ENCODE peak calls at places on chromosomes 4 and X, in ten cellular contexts. One of them, this sample, is unnamed.

GRCh38 chrX:132411310-132411977 is 77.4 kb downstream of the MBNL3 start:
- DNase-seq in non-pigmented ciliary epithelial cell: no peak
- DNase-seq in activated naive CD4-positive, alpha-beta T cell treated with anti-CD3 and anti-CD28 coated beads for 36 hours: no peak
- DNase-seq in T follicular helper cell: no peak
- DNase-seq in activated T-helper 2 cell treated with anti-CD3 and anti-CD28 coated beads, Interferon-gamma antibody, Interleukin-2, Interleukin-4, amounts not matched to agents 10 μg/mL and 5 μg/mL and 100 μg/mL, durations not matched to agents 14 hours and 24 hours and 36 hours: no peak
- DNase-seq in NCI-H1105 treated with DMSO at 0.1 percent for 48 hours: no peak
- DNase-seq in stimulated activated CD8-positive, alpha-beta memory T cell treated with anti-CD3 and anti-CD28 coated beads, Interleukin-15, amount 100 ng/mL, for 4 hours: no peak
- DNase-seq in stimulated activated CD4-positive, alpha-beta T cell treated with anti-CD3 and anti-CD28 coated beads, Interleukin-4, amount 100 ng/mL, for 24 hours: no peak
- DNase-seq in mucosa of descending colon: no peak
- DNase-seq in activated T-cell treated with anti-CD3 and anti-CD28 coated beads for 24 hours: no peak
- DNase-seq in this sample: no peak

GRCh38 chr4:1417522-1418390 is 11.5 kb upstream of the NKX1-1 start:
- DNase-seq in non-pigmented ciliary epithelial cell: no peak
- DNase-seq in activated naive CD4-positive, alpha-beta T cell treated with anti-CD3 and anti-CD28 coated beads for 36 hours: no peak
- DNase-seq in T follicular helper cell: no peak
- DNase-seq in activated T-helper 2 cell treated with anti-CD3 and anti-CD28 coated beads, Interferon-gamma antibody, Interleukin-2, Interleukin-4, amounts not matched to agents 10 μg/mL and 5 μg/mL and 100 μg/mL, durations not matched to agents 14 hours and 24 hours and 36 hours: no peak
- DNase-seq in NCI-H1105 treated with DMSO at 0.1 percent for 48 hours: no peak
- DNase-seq in stimulated activated CD8-positive, alpha-beta memory T cell treated with anti-CD3 and anti-CD28 coated beads, Interleukin-15, amount 100 ng/mL, for 4 hours: no peak
- DNase-seq in stimulated activated CD4-positive, alpha-beta T cell treated with anti-CD3 and anti-CD28 coated beads, Interleukin-4, amount 100 ng/mL, for 24 hours: peak; percentile 2
- DNase-seq in mucosa of descending colon: no peak
- DNase-seq in activated T-cell treated with anti-CD3 and anti-CD28 coated beads for 24 hours: no peak
- DNase-seq in this sample: no peak

GRCh38 chrX:110167952-110168451 is 149.9 kb downstream of the AMMECR1 start:
- DNase-seq in non-pigmented ciliary epithelial cell: no peak
- DNase-seq in activated naive CD4-positive, alpha-beta T cell treated with anti-CD3 and anti-CD28 coated beads for 36 hours: peak; percentile 60
- DNase-seq in T follicular helper cell: peak; percentile 30
- DNase-seq in activated T-helper 2 cell treated with anti-CD3 and anti-CD28 coated beads, Interferon-gamma antibody, Interleukin-2, Interleukin-4, amounts not matched to agents 10 μg/mL and 5 μg/mL and 100 μg/mL, durations not matched to agents 14 hours and 24 hours and 36 hours: peak; percentile 11
- DNase-seq in NCI-H1105 treated with DMSO at 0.1 percent for 48 hours: no peak
- DNase-seq in stimulated activated CD8-positive, alpha-beta memory T cell treated with anti-CD3 and anti-CD28 coated beads, Interleukin-15, amount 100 ng/mL, for 4 hours: peak; percentile 16
- DNase-seq in stimulated activated CD4-positive, alpha-beta T cell treated with anti-CD3 and anti-CD28 coated beads, Interleukin-4, amount 100 ng/mL, for 24 hours: peak; percentile 44
- DNase-seq in mucosa of descending colon: peak; percentile 12
- DNase-seq in activated T-cell treated with anti-CD3 and anti-CD28 coated beads for 24 hours: peak; percentile 15
- DNase-seq in this sample: peak; percentile 28

GRCh38 chrX:101078716-101079115 is at the start of gene TMEM35A:
- DNase-seq in non-pigmented ciliary epithelial cell: no peak
- DNase-seq in activated naive CD4-positive, alpha-beta T cell treated with anti-CD3 and anti-CD28 coated beads for 36 hours: no peak
- DNase-seq in T follicular helper cell: no peak
- DNase-seq in activated T-helper 2 cell treated with anti-CD3 and anti-CD28 coated beads, Interferon-gamma antibody, Interleukin-2, Interleukin-4, amounts not matched to agents 10 μg/mL and 5 μg/mL and 100 μg/mL, durations not matched to agents 14 hours and 24 hours and 36 hours: no peak
- DNase-seq in NCI-H1105 treated with DMSO at 0.1 percent for 48 hours: peak; percentile 21
- DNase-seq in stimulated activated CD8-positive, alpha-beta memory T cell treated with anti-CD3 and anti-CD28 coated beads, Interleukin-15, amount 100 ng/mL, for 4 hours: no peak
- DNase-seq in stimulated activated CD4-positive, alpha-beta T cell treated with anti-CD3 and anti-CD28 coated beads, Interleukin-4, amount 100 ng/mL, for 24 hours: no peak
- DNase-seq in mucosa of descending colon: peak; percentile 16
- DNase-seq in activated T-cell treated with anti-CD3 and anti-CD28 coated beads for 24 hours: no peak
- DNase-seq in this sample: no peak

GRCh38 chrX:283115-283845 is 2.1 kb downstream of the PLCXD1 start:
- DNase-seq in non-pigmented ciliary epithelial cell: peak; percentile 44
- DNase-seq in activated naive CD4-positive, alpha-beta T cell treated with anti-CD3 and anti-CD28 coated beads for 36 hours: peak; percentile 96
- DNase-seq in T follicular helper cell: peak; percentile 84
- DNase-seq in activated T-helper 2 cell treated with anti-CD3 and anti-CD28 coated beads, Interferon-gamma antibody, Interleukin-2, Interleukin-4, amounts not matched to agents 10 μg/mL and 5 μg/mL and 100 μg/mL, durations not matched to agents 14 hours and 24 hours and 36 hours: peak; percentile 87
- DNase-seq in NCI-H1105 treated with DMSO at 0.1 percent for 48 hours: no peak
- DNase-seq in stimulated activated CD8-positive, alpha-beta memory T cell treated with anti-CD3 and anti-CD28 coated beads, Interleukin-15, amount 100 ng/mL, for 4 hours: peak; percentile 78
- DNase-seq in stimulated activated CD4-positive, alpha-beta T cell treated with anti-CD3 and anti-CD28 coated beads, Interleukin-4, amount 100 ng/mL, for 24 hours: peak; percentile 93
- DNase-seq in mucosa of descending colon: peak; percentile 96
- DNase-seq in activated T-cell treated with anti-CD3 and anti-CD28 coated beads for 24 hours: peak; percentile 90
- DNase-seq in this sample: peak; percentile 86

GRCh38 chr4:27397886-27398285 is 537.2 kb downstream of the STIM2 start:
- DNase-seq in non-pigmented ciliary epithelial cell: peak; percentile 87
- DNase-seq in activated naive CD4-positive, alpha-beta T cell treated with anti-CD3 and anti-CD28 coated beads for 36 hours: no peak
- DNase-seq in T follicular helper cell: no peak
- DNase-seq in activated T-helper 2 cell treated with anti-CD3 and anti-CD28 coated beads, Interferon-gamma antibody, Interleukin-2, Interleukin-4, amounts not matched to agents 10 μg/mL and 5 μg/mL and 100 μg/mL, durations not matched to agents 14 hours and 24 hours and 36 hours: no peak
- DNase-seq in NCI-H1105 treated with DMSO at 0.1 percent for 48 hours: no peak
- DNase-seq in stimulated activated CD8-positive, alpha-beta memory T cell treated with anti-CD3 and anti-CD28 coated beads, Interleukin-15, amount 100 ng/mL, for 4 hours: no peak
- DNase-seq in stimulated activated CD4-positive, alpha-beta T cell treated with anti-CD3 and anti-CD28 coated beads, Interleukin-4, amount 100 ng/mL, for 24 hours: no peak
- DNase-seq in mucosa of descending colon: no peak
- DNase-seq in activated T-cell treated with anti-CD3 and anti-CD28 coated beads for 24 hours: no peak
- DNase-seq in this sample: no peak

GRCh38 chr4:5162909-5163508 is 111.7 kb downstream of the STK32B start:
- DNase-seq in non-pigmented ciliary epithelial cell: no peak
- DNase-seq in activated naive CD4-positive, alpha-beta T cell treated with anti-CD3 and anti-CD28 coated beads for 36 hours: no peak
- DNase-seq in T follicular helper cell: no peak
- DNase-seq in activated T-helper 2 cell treated with anti-CD3 and anti-CD28 coated beads, Interferon-gamma antibody, Interleukin-2, Interleukin-4, amounts not matched to agents 10 μg/mL and 5 μg/mL and 100 μg/mL, durations not matched to agents 14 hours and 24 hours and 36 hours: no peak
- DNase-seq in NCI-H1105 treated with DMSO at 0.1 percent for 48 hours: no peak
- DNase-seq in stimulated activated CD8-positive, alpha-beta memory T cell treated with anti-CD3 and anti-CD28 coated beads, Interleukin-15, amount 100 ng/mL, for 4 hours: no peak
- DNase-seq in stimulated activated CD4-positive, alpha-beta T cell treated with anti-CD3 and anti-CD28 coated beads, Interleukin-4, amount 100 ng/mL, for 24 hours: no peak
- DNase-seq in mucosa of descending colon: no peak
- DNase-seq in activated T-cell treated with anti-CD3 and anti-CD28 coated beads for 24 hours: no peak
- DNase-seq in this sample: no peak

GRCh38 chr4:54556587-54556986 is 101.2 kb upstream of the KIT start:
- DNase-seq in non-pigmented ciliary epithelial cell: no peak
- DNase-seq in activated naive CD4-positive, alpha-beta T cell treated with anti-CD3 and anti-CD28 coated beads for 36 hours: no peak
- DNase-seq in T follicular helper cell: no peak
- DNase-seq in activated T-helper 2 cell treated with anti-CD3 and anti-CD28 coated beads, Interferon-gamma antibody, Interleukin-2, Interleukin-4, amounts not matched to agents 10 μg/mL and 5 μg/mL and 100 μg/mL, durations not matched to agents 14 hours and 24 hours and 36 hours: no peak
- DNase-seq in NCI-H1105 treated with DMSO at 0.1 percent for 48 hours: no peak
- DNase-seq in stimulated activated CD8-positive, alpha-beta memory T cell treated with anti-CD3 and anti-CD28 coated beads, Interleukin-15, amount 100 ng/mL, for 4 hours: no peak
- DNase-seq in stimulated activated CD4-positive, alpha-beta T cell treated with anti-CD3 and anti-CD28 coated beads, Interleukin-4, amount 100 ng/mL, for 24 hours: no peak
- DNase-seq in mucosa of descending colon: no peak
- DNase-seq in activated T-cell treated with anti-CD3 and anti-CD28 coated beads for 24 hours: no peak
- DNase-seq in this sample: no peak

GRCh38 chrX:110267874-110268273 is 50.0 kb downstream of the AMMECR1 start:
- DNase-seq in non-pigmented ciliary epithelial cell: no peak
- DNase-seq in activated naive CD4-positive, alpha-beta T cell treated with anti-CD3 and anti-CD28 coated beads for 36 hours: no peak
- DNase-seq in T follicular helper cell: no peak
- DNase-seq in activated T-helper 2 cell treated with anti-CD3 and anti-CD28 coated beads, Interferon-gamma antibody, Interleukin-2, Interleukin-4, amounts not matched to agents 10 μg/mL and 5 μg/mL and 100 μg/mL, durations not matched to agents 14 hours and 24 hours and 36 hours: no peak
- DNase-seq in NCI-H1105 treated with DMSO at 0.1 percent for 48 hours: no peak
- DNase-seq in stimulated activated CD8-positive, alpha-beta memory T cell treated with anti-CD3 and anti-CD28 coated beads, Interleukin-15, amount 100 ng/mL, for 4 hours: no peak
- DNase-seq in stimulated activated CD4-positive, alpha-beta T cell treated with anti-CD3 and anti-CD28 coated beads, Interleukin-4, amount 100 ng/mL, for 24 hours: no peak
- DNase-seq in mucosa of descending colon: no peak
- DNase-seq in activated T-cell treated with anti-CD3 and anti-CD28 coated beads for 24 hours: no peak
- DNase-seq in this sample: no peak

GRCh38 chr4:78692815-78693156 is 83.4 kb upstream of the BMP2K start:
- DNase-seq in non-pigmented ciliary epithelial cell: no peak
- DNase-seq in activated naive CD4-positive, alpha-beta T cell treated with anti-CD3 and anti-CD28 coated beads for 36 hours: no peak
- DNase-seq in T follicular helper cell: no peak
- DNase-seq in activated T-helper 2 cell treated with anti-CD3 and anti-CD28 coated beads, Interferon-gamma antibody, Interleukin-2, Interleukin-4, amounts not matched to agents 10 μg/mL and 5 μg/mL and 100 μg/mL, durations not matched to agents 14 hours and 24 hours and 36 hours: no peak
- DNase-seq in NCI-H1105 treated with DMSO at 0.1 percent for 48 hours: no peak
- DNase-seq in stimulated activated CD8-positive, alpha-beta memory T cell treated with anti-CD3 and anti-CD28 coated beads, Interleukin-15, amount 100 ng/mL, for 4 hours: no peak
- DNase-seq in stimulated activated CD4-positive, alpha-beta T cell treated with anti-CD3 and anti-CD28 coated beads, Interleukin-4, amount 100 ng/mL, for 24 hours: no peak
- DNase-seq in mucosa of descending colon: no peak
- DNase-seq in activated T-cell treated with anti-CD3 and anti-CD28 coated beads for 24 hours: no peak
- DNase-seq in this sample: no peak

GRCh38 chrX:638482-639131 is 8.0 kb downstream of the SHOX start:
- DNase-seq in non-pigmented ciliary epithelial cell: no peak
- DNase-seq in activated naive CD4-positive, alpha-beta T cell treated with anti-CD3 and anti-CD28 coated beads for 36 hours: no peak
- DNase-seq in T follicular helper cell: no peak
- DNase-seq in activated T-helper 2 cell treated with anti-CD3 and anti-CD28 coated beads, Interferon-gamma antibody, Interleukin-2, Interleukin-4, amounts not matched to agents 10 μg/mL and 5 μg/mL and 100 μg/mL, durations not matched to agents 14 hours and 24 hours and 36 hours: no peak
- DNase-seq in NCI-H1105 treated with DMSO at 0.1 percent for 48 hours: no peak
- DNase-seq in stimulated activated CD8-positive, alpha-beta memory T cell treated with anti-CD3 and anti-CD28 coated beads, Interleukin-15, amount 100 ng/mL, for 4 hours: no peak
- DNase-seq in stimulated activated CD4-positive, alpha-beta T cell treated with anti-CD3 and anti-CD28 coated beads, Interleukin-4, amount 100 ng/mL, for 24 hours: no peak
- DNase-seq in mucosa of descending colon: peak; percentile 47
- DNase-seq in activated T-cell treated with anti-CD3 and anti-CD28 coated beads for 24 hours: no peak
- DNase-seq in this sample: no peak

GRCh38 chrX:41946230-41946629 is 22.9 kb upstream of the CASK start:
- DNase-seq in non-pigmented ciliary epithelial cell: no peak
- DNase-seq in activated naive CD4-positive, alpha-beta T cell treated with anti-CD3 and anti-CD28 coated beads for 36 hours: no peak
- DNase-seq in T follicular helper cell: no peak
- DNase-seq in activated T-helper 2 cell treated with anti-CD3 and anti-CD28 coated beads, Interferon-gamma antibody, Interleukin-2, Interleukin-4, amounts not matched to agents 10 μg/mL and 5 μg/mL and 100 μg/mL, durations not matched to agents 14 hours and 24 hours and 36 hours: no peak
- DNase-seq in NCI-H1105 treated with DMSO at 0.1 percent for 48 hours: no peak
- DNase-seq in stimulated activated CD8-positive, alpha-beta memory T cell treated with anti-CD3 and anti-CD28 coated beads, Interleukin-15, amount 100 ng/mL, for 4 hours: no peak
- DNase-seq in stimulated activated CD4-positive, alpha-beta T cell treated with anti-CD3 and anti-CD28 coated beads, Interleukin-4, amount 100 ng/mL, for 24 hours: no peak
- DNase-seq in mucosa of descending colon: peak; percentile 60
- DNase-seq in activated T-cell treated with anti-CD3 and anti-CD28 coated beads for 24 hours: no peak
- DNase-seq in this sample: no peak

GRCh38 chr4:123618606-123619005 is 222.0 kb downstream of the SPRY1 start:
- DNase-seq in non-pigmented ciliary epithelial cell: no peak
- DNase-seq in activated naive CD4-positive, alpha-beta T cell treated with anti-CD3 and anti-CD28 coated beads for 36 hours: no peak
- DNase-seq in T follicular helper cell: no peak
- DNase-seq in activated T-helper 2 cell treated with anti-CD3 and anti-CD28 coated beads, Interferon-gamma antibody, Interleukin-2, Interleukin-4, amounts not matched to agents 10 μg/mL and 5 μg/mL and 100 μg/mL, durations not matched to agents 14 hours and 24 hours and 36 hours: no peak
- DNase-seq in NCI-H1105 treated with DMSO at 0.1 percent for 48 hours: no peak
- DNase-seq in stimulated activated CD8-positive, alpha-beta memory T cell treated with anti-CD3 and anti-CD28 coated beads, Interleukin-15, amount 100 ng/mL, for 4 hours: no peak
- DNase-seq in stimulated activated CD4-positive, alpha-beta T cell treated with anti-CD3 and anti-CD28 coated beads, Interleukin-4, amount 100 ng/mL, for 24 hours: no peak
- DNase-seq in mucosa of descending colon: no peak
- DNase-seq in activated T-cell treated with anti-CD3 and anti-CD28 coated beads for 24 hours: no peak
- DNase-seq in this sample: no peak

GRCh38 chr4:4203688-4204400 is 22.9 kb downstream of the OTOP1 start:
- DNase-seq in non-pigmented ciliary epithelial cell: no peak
- DNase-seq in activated naive CD4-positive, alpha-beta T cell treated with anti-CD3 and anti-CD28 coated beads for 36 hours: no peak
- DNase-seq in T follicular helper cell: no peak
- DNase-seq in activated T-helper 2 cell treated with anti-CD3 and anti-CD28 coated beads, Interferon-gamma antibody, Interleukin-2, Interleukin-4, amounts not matched to agents 10 μg/mL and 5 μg/mL and 100 μg/mL, durations not matched to agents 14 hours and 24 hours and 36 hours: no peak
- DNase-seq in NCI-H1105 treated with DMSO at 0.1 percent for 48 hours: no peak
- DNase-seq in stimulated activated CD8-positive, alpha-beta memory T cell treated with anti-CD3 and anti-CD28 coated beads, Interleukin-15, amount 100 ng/mL, for 4 hours: no peak
- DNase-seq in stimulated activated CD4-positive, alpha-beta T cell treated with anti-CD3 and anti-CD28 coated beads, Interleukin-4, amount 100 ng/mL, for 24 hours: no peak
- DNase-seq in mucosa of descending colon: no peak
- DNase-seq in activated T-cell treated with anti-CD3 and anti-CD28 coated beads for 24 hours: no peak
- DNase-seq in this sample: no peak

GRCh38 chrX:153482376-153483015 is 12.1 kb upstream of the HAUS7 start:
- DNase-seq in non-pigmented ciliary epithelial cell: no peak
- DNase-seq in activated naive CD4-positive, alpha-beta T cell treated with anti-CD3 and anti-CD28 coated beads for 36 hours: no peak
- DNase-seq in T follicular helper cell: no peak
- DNase-seq in activated T-helper 2 cell treated with anti-CD3 and anti-CD28 coated beads, Interferon-gamma antibody, Interleukin-2, Interleukin-4, amounts not matched to agents 10 μg/mL and 5 μg/mL and 100 μg/mL, durations not matched to agents 14 hours and 24 hours and 36 hours: no peak
- DNase-seq in NCI-H1105 treated with DMSO at 0.1 percent for 48 hours: no peak
- DNase-seq in stimulated activated CD8-positive, alpha-beta memory T cell treated with anti-CD3 and anti-CD28 coated beads, Interleukin-15, amount 100 ng/mL, for 4 hours: no peak
- DNase-seq in stimulated activated CD4-positive, alpha-beta T cell treated with anti-CD3 and anti-CD28 coated beads, Interleukin-4, amount 100 ng/mL, for 24 hours: no peak
- DNase-seq in mucosa of descending colon: no peak
- DNase-seq in activated T-cell treated with anti-CD3 and anti-CD28 coated beads for 24 hours: no peak
- DNase-seq in this sample: no peak

GRCh38 chr4:77538574-77539157 is 67.0 kb upstream of the CXCL13 start:
- DNase-seq in non-pigmented ciliary epithelial cell: no peak
- DNase-seq in activated naive CD4-positive, alpha-beta T cell treated with anti-CD3 and anti-CD28 coated beads for 36 hours: no peak
- DNase-seq in T follicular helper cell: no peak
- DNase-seq in activated T-helper 2 cell treated with anti-CD3 and anti-CD28 coated beads, Interferon-gamma antibody, Interleukin-2, Interleukin-4, amounts not matched to agents 10 μg/mL and 5 μg/mL and 100 μg/mL, durations not matched to agents 14 hours and 24 hours and 36 hours: no peak
- DNase-seq in NCI-H1105 treated with DMSO at 0.1 percent for 48 hours: peak; percentile 38
- DNase-seq in stimulated activated CD8-positive, alpha-beta memory T cell treated with anti-CD3 and anti-CD28 coated beads, Interleukin-15, amount 100 ng/mL, for 4 hours: no peak
- DNase-seq in stimulated activated CD4-positive, alpha-beta T cell treated with anti-CD3 and anti-CD28 coated beads, Interleukin-4, amount 100 ng/mL, for 24 hours: no peak
- DNase-seq in mucosa of descending colon: peak; percentile 44
- DNase-seq in activated T-cell treated with anti-CD3 and anti-CD28 coated beads for 24 hours: no peak
- DNase-seq in this sample: no peak

GRCh38 chr4:109803924-109804571 is 2.2 kb upstream of the CFI start:
- DNase-seq in non-pigmented ciliary epithelial cell: no peak
- DNase-seq in activated naive CD4-positive, alpha-beta T cell treated with anti-CD3 and anti-CD28 coated beads for 36 hours: peak; percentile 45
- DNase-seq in T follicular helper cell: peak; percentile 3
- DNase-seq in activated T-helper 2 cell treated with anti-CD3 and anti-CD28 coated beads, Interferon-gamma antibody, Interleukin-2, Interleukin-4, amounts not matched to agents 10 μg/mL and 5 μg/mL and 100 μg/mL, durations not matched to agents 14 hours and 24 hours and 36 hours: no peak
- DNase-seq in NCI-H1105 treated with DMSO at 0.1 percent for 48 hours: peak; percentile 28
- DNase-seq in stimulated activated CD8-positive, alpha-beta memory T cell treated with anti-CD3 and anti-CD28 coated beads, Interleukin-15, amount 100 ng/mL, for 4 hours: no peak
- DNase-seq in stimulated activated CD4-positive, alpha-beta T cell treated with anti-CD3 and anti-CD28 coated beads, Interleukin-4, amount 100 ng/mL, for 24 hours: peak; percentile 9
- DNase-seq in mucosa of descending colon: peak; percentile 49
- DNase-seq in activated T-cell treated with anti-CD3 and anti-CD28 coated beads for 24 hours: no peak
- DNase-seq in this sample: no peak

GRCh38 chrX:140509468-140510305 is 4.8 kb upstream of the SOX3 start:
- DNase-seq in non-pigmented ciliary epithelial cell: no peak
- DNase-seq in activated naive CD4-positive, alpha-beta T cell treated with anti-CD3 and anti-CD28 coated beads for 36 hours: no peak
- DNase-seq in T follicular helper cell: no peak
- DNase-seq in activated T-helper 2 cell treated with anti-CD3 and anti-CD28 coated beads, Interferon-gamma antibody, Interleukin-2, Interleukin-4, amounts not matched to agents 10 μg/mL and 5 μg/mL and 100 μg/mL, durations not matched to agents 14 hours and 24 hours and 36 hours: no peak
- DNase-seq in NCI-H1105 treated with DMSO at 0.1 percent for 48 hours: no peak
- DNase-seq in stimulated activated CD8-positive, alpha-beta memory T cell treated with anti-CD3 and anti-CD28 coated beads, Interleukin-15, amount 100 ng/mL, for 4 hours: no peak
- DNase-seq in stimulated activated CD4-positive, alpha-beta T cell treated with anti-CD3 and anti-CD28 coated beads, Interleukin-4, amount 100 ng/mL, for 24 hours: no peak
- DNase-seq in mucosa of descending colon: no peak
- DNase-seq in activated T-cell treated with anti-CD3 and anti-CD28 coated beads for 24 hours: no peak
- DNase-seq in this sample: no peak

GRCh38 chrX:115142057-115142456 is 47.2 kb upstream of the RBMXL3 start:
- DNase-seq in non-pigmented ciliary epithelial cell: no peak
- DNase-seq in activated naive CD4-positive, alpha-beta T cell treated with anti-CD3 and anti-CD28 coated beads for 36 hours: no peak
- DNase-seq in T follicular helper cell: no peak
- DNase-seq in activated T-helper 2 cell treated with anti-CD3 and anti-CD28 coated beads, Interferon-gamma antibody, Interleukin-2, Interleukin-4, amounts not matched to agents 10 μg/mL and 5 μg/mL and 100 μg/mL, durations not matched to agents 14 hours and 24 hours and 36 hours: no peak
- DNase-seq in NCI-H1105 treated with DMSO at 0.1 percent for 48 hours: no peak
- DNase-seq in stimulated activated CD8-positive, alpha-beta memory T cell treated with anti-CD3 and anti-CD28 coated beads, Interleukin-15, amount 100 ng/mL, for 4 hours: no peak
- DNase-seq in stimulated activated CD4-positive, alpha-beta T cell treated with anti-CD3 and anti-CD28 coated beads, Interleukin-4, amount 100 ng/mL, for 24 hours: no peak
- DNase-seq in mucosa of descending colon: no peak
- DNase-seq in activated T-cell treated with anti-CD3 and anti-CD28 coated beads for 24 hours: no peak
- DNase-seq in this sample: no peak

GRCh38 chrX:9340619-9341304 is 124.1 kb upstream of the TBL1X start:
- DNase-seq in non-pigmented ciliary epithelial cell: no peak
- DNase-seq in activated naive CD4-positive, alpha-beta T cell treated with anti-CD3 and anti-CD28 coated beads for 36 hours: peak; percentile 57
- DNase-seq in T follicular helper cell: peak; percentile 41
- DNase-seq in activated T-helper 2 cell treated with anti-CD3 and anti-CD28 coated beads, Interferon-gamma antibody, Interleukin-2, Interleukin-4, amounts not matched to agents 10 μg/mL and 5 μg/mL and 100 μg/mL, durations not matched to agents 14 hours and 24 hours and 36 hours: peak; percentile 13
- DNase-seq in NCI-H1105 treated with DMSO at 0.1 percent for 48 hours: no peak
- DNase-seq in stimulated activated CD8-positive, alpha-beta memory T cell treated with anti-CD3 and anti-CD28 coated beads, Interleukin-15, amount 100 ng/mL, for 4 hours: no peak
- DNase-seq in stimulated activated CD4-positive, alpha-beta T cell treated with anti-CD3 and anti-CD28 coated beads, Interleukin-4, amount 100 ng/mL, for 24 hours: peak; percentile 29
- DNase-seq in mucosa of descending colon: peak; percentile 21
- DNase-seq in activated T-cell treated with anti-CD3 and anti-CD28 coated beads for 24 hours: no peak
- DNase-seq in this sample: peak; percentile 53

GRCh38 chr4:22202351-22203343 is 254.1 kb upstream of the KCNIP4 start:
- DNase-seq in non-pigmented ciliary epithelial cell: no peak
- DNase-seq in activated naive CD4-positive, alpha-beta T cell treated with anti-CD3 and anti-CD28 coated beads for 36 hours: no peak
- DNase-seq in T follicular helper cell: no peak
- DNase-seq in activated T-helper 2 cell treated with anti-CD3 and anti-CD28 coated beads, Interferon-gamma antibody, Interleukin-2, Interleukin-4, amounts not matched to agents 10 μg/mL and 5 μg/mL and 100 μg/mL, durations not matched to agents 14 hours and 24 hours and 36 hours: no peak
- DNase-seq in NCI-H1105 treated with DMSO at 0.1 percent for 48 hours: no peak
- DNase-seq in stimulated activated CD8-positive, alpha-beta memory T cell treated with anti-CD3 and anti-CD28 coated beads, Interleukin-15, amount 100 ng/mL, for 4 hours: no peak
- DNase-seq in stimulated activated CD4-positive, alpha-beta T cell treated with anti-CD3 and anti-CD28 coated beads, Interleukin-4, amount 100 ng/mL, for 24 hours: no peak
- DNase-seq in mucosa of descending colon: peak; percentile 17
- DNase-seq in activated T-cell treated with anti-CD3 and anti-CD28 coated beads for 24 hours: no peak
- DNase-seq in this sample: no peak

GRCh38 chr4:184103755-184104367 is 113.8 kb downstream of the ENPP6 start:
- DNase-seq in non-pigmented ciliary epithelial cell: no peak
- DNase-seq in activated naive CD4-positive, alpha-beta T cell treated with anti-CD3 and anti-CD28 coated beads for 36 hours: no peak
- DNase-seq in T follicular helper cell: no peak
- DNase-seq in activated T-helper 2 cell treated with anti-CD3 and anti-CD28 coated beads, Interferon-gamma antibody, Interleukin-2, Interleukin-4, amounts not matched to agents 10 μg/mL and 5 μg/mL and 100 μg/mL, durations not matched to agents 14 hours and 24 hours and 36 hours: no peak
- DNase-seq in NCI-H1105 treated with DMSO at 0.1 percent for 48 hours: no peak
- DNase-seq in stimulated activated CD8-positive, alpha-beta memory T cell treated with anti-CD3 and anti-CD28 coated beads, Interleukin-15, amount 100 ng/mL, for 4 hours: no peak
- DNase-seq in stimulated activated CD4-positive, alpha-beta T cell treated with anti-CD3 and anti-CD28 coated beads, Interleukin-4, amount 100 ng/mL, for 24 hours: no peak
- DNase-seq in mucosa of descending colon: no peak
- DNase-seq in activated T-cell treated with anti-CD3 and anti-CD28 coated beads for 24 hours: no peak
- DNase-seq in this sample: no peak

GRCh38 chr4:156677136-156677535 is 294.5 kb downstream of the PDGFC start:
- DNase-seq in non-pigmented ciliary epithelial cell: no peak
- DNase-seq in activated naive CD4-positive, alpha-beta T cell treated with anti-CD3 and anti-CD28 coated beads for 36 hours: no peak
- DNase-seq in T follicular helper cell: no peak
- DNase-seq in activated T-helper 2 cell treated with anti-CD3 and anti-CD28 coated beads, Interferon-gamma antibody, Interleukin-2, Interleukin-4, amounts not matched to agents 10 μg/mL and 5 μg/mL and 100 μg/mL, durations not matched to agents 14 hours and 24 hours and 36 hours: no peak
- DNase-seq in NCI-H1105 treated with DMSO at 0.1 percent for 48 hours: no peak
- DNase-seq in stimulated activated CD8-positive, alpha-beta memory T cell treated with anti-CD3 and anti-CD28 coated beads, Interleukin-15, amount 100 ng/mL, for 4 hours: no peak
- DNase-seq in stimulated activated CD4-positive, alpha-beta T cell treated with anti-CD3 and anti-CD28 coated beads, Interleukin-4, amount 100 ng/mL, for 24 hours: no peak
- DNase-seq in mucosa of descending colon: peak; percentile 81
- DNase-seq in activated T-cell treated with anti-CD3 and anti-CD28 coated beads for 24 hours: no peak
- DNase-seq in this sample: no peak

GRCh38 chr4:124111922-124112321 is 600.6 kb downstream of the ANKRD50 start:
- DNase-seq in non-pigmented ciliary epithelial cell: peak; percentile 76
- DNase-seq in activated naive CD4-positive, alpha-beta T cell treated with anti-CD3 and anti-CD28 coated beads for 36 hours: no peak
- DNase-seq in T follicular helper cell: no peak
- DNase-seq in activated T-helper 2 cell treated with anti-CD3 and anti-CD28 coated beads, Interferon-gamma antibody, Interleukin-2, Interleukin-4, amounts not matched to agents 10 μg/mL and 5 μg/mL and 100 μg/mL, durations not matched to agents 14 hours and 24 hours and 36 hours: no peak
- DNase-seq in NCI-H1105 treated with DMSO at 0.1 percent for 48 hours: peak; percentile 33
- DNase-seq in stimulated activated CD8-positive, alpha-beta memory T cell treated with anti-CD3 and anti-CD28 coated beads, Interleukin-15, amount 100 ng/mL, for 4 hours: no peak
- DNase-seq in stimulated activated CD4-positive, alpha-beta T cell treated with anti-CD3 and anti-CD28 coated beads, Interleukin-4, amount 100 ng/mL, for 24 hours: no peak
- DNase-seq in mucosa of descending colon: no peak
- DNase-seq in activated T-cell treated with anti-CD3 and anti-CD28 coated beads for 24 hours: no peak
- DNase-seq in this sample: no peak

This sample was measured in immature natural killer cell.